ENCODE peak calls at places on chromosome 15, in six cellular contexts. V is NB4, M is HFF-Myc, I is AG09309, P is K562, Q is DND-41. O is an unnamed sample.
A peak's percentile ranks its signal among the peaks of the same experiment; 100 is the strongest.

GRCh38 chr15:48472756-48473155 is 141.5 kb downstream of the DUT start:
- DNase-seq in V (peak; percentile 7), M (no peak), I (no peak), P (no peak), Q (no peak), O (no peak)

GRCh38 chr15:65937476-65937875 is 68.2 kb downstream of the RAB11A start:
- DNase-seq in V (no peak), M (no peak), I (no peak), P (peak; percentile 13), Q (no peak), O (no peak)

GRCh38 chr15:78079296-78080087 is 2.0 kb upstream of the TBC1D2B start:
- DNase-seq in V (no peak), M (no peak), I (no peak), P (no peak), Q (no peak), O (no peak)

GRCh38 chr15:80498652-80499051 is 94.5 kb downstream of the ARNT2 start:
- DNase-seq in V (no peak), M (no peak), I (no peak), P (no peak), Q (no peak), O (no peak)

GRCh38 chr15:96768435-96768789 is 437.9 kb downstream of the NR2F2 start:
- DNase-seq in V (no peak), M (no peak), I (no peak), P (no peak), Q (no peak), O (no peak)

GRCh38 chr15:45027220-45027619 is 4.2 kb downstream of the SORD start:
- DNase-seq in V (no peak), M (no peak), I (no peak), P (peak; percentile 55), Q (no peak), O (no peak)

GRCh38 chr15:63473999-63474809 is 30.2 kb upstream of the USP3 start:
- DNase-seq in V (no peak), M (no peak), I (no peak), P (no peak), Q (no peak), O (peak; percentile 95)

GRCh38 chr15:74179983-74180688 is 6.6 kb downstream of the ISLR start:
- DNase-seq in V (no peak), M (no peak), I (no peak), P (no peak), Q (no peak), O (no peak)

GRCh38 chr15:81032355-81032754 is 31.6 kb downstream of the TLNRD1 start:
- DNase-seq in V (no peak), M (no peak), I (no peak), P (no peak), Q (no peak), O (no peak)

GRCh38 chr15:69713726-69714559 is 261.3 kb downstream of the RPLP1 start:
- DNase-seq in V (peak; percentile 44), M (no peak), I (no peak), P (no peak), Q (peak; percentile 33), O (peak; percentile 93)

GRCh38 chr15:63476229-63476632 is 28.2 kb upstream of the USP3 start:
- DNase-seq in V (no peak), M (peak; percentile 88), I (peak; percentile 77), P (no peak), Q (no peak), O (no peak)

GRCh38 chr15:91032919-91033803 is 10.8 kb upstream of the VPS33B start:
- DNase-seq in V (peak; percentile 63), M (no peak), I (no peak), P (peak; percentile 84), Q (peak; percentile 21), O (peak; percentile 66)

GRCh38 chr15:22947101-22948000 is 32.8 kb downstream of the CYFIP1 start:
- DNase-seq in V (no peak), M (no peak), I (no peak), P (no peak), Q (no peak), O (no peak)

GRCh38 chr15:46502668-46503067 is 867.8 kb downstream of the SQOR start:
- DNase-seq in V (no peak), M (no peak), I (no peak), P (no peak), Q (no peak), O (peak; percentile 27)

GRCh38 chr15:71761649-71762048 is 48.7 kb upstream of the NR2E3 start:
- DNase-seq in V (peak; percentile 11), M (peak; percentile 71), I (peak; percentile 62), P (no peak), Q (no peak), O (no peak)

GRCh38 chr15:70561885-70562284 is 201.5 kb downstream of the UACA start:
- DNase-seq in V (no peak), M (no peak), I (no peak), P (no peak), Q (no peak), O (no peak)

GRCh38 chr15:64667736-64668161 is 107.6 kb downstream of the RBPMS2 start:
- DNase-seq in V (no peak), M (no peak), I (no peak), P (no peak), Q (no peak), O (no peak)

GRCh38 chr15:39318231-39318630 is 262.6 kb upstream of the THBS1 start:
- DNase-seq in V (no peak), M (no peak), I (no peak), P (no peak), Q (no peak), O (no peak)

GRCh38 chr15:63870403-63871209 is 36.9 kb upstream of the HERC1 start:
- DNase-seq in V (peak; percentile 64), M (peak; percentile 65), I (peak; percentile 43), P (peak; percentile 63), Q (no peak), O (no peak)

GRCh38 chr15:53910852-53911251 is 67.4 kb upstream of the UNC13C start:
- DNase-seq in V (no peak), M (no peak), I (no peak), P (no peak), Q (no peak), O (no peak)

GRCh38 chr15:99015677-99016568 is 8.3 kb upstream of the PGPEP1L start:
- DNase-seq in V (peak; percentile 71), M (no peak), I (no peak), P (no peak), Q (peak; percentile 65), O (no peak)

GRCh38 chr15:80068578-80068977 is 9.1 kb downstream of the ZFAND6 start:
- DNase-seq in V (no peak), M (peak; percentile 56), I (peak; percentile 47), P (no peak), Q (no peak), O (peak; percentile 74)

GRCh38 chr15:62957130-62957529 is 85.4 kb upstream of the TPM1 start:
- DNase-seq in V (no peak), M (no peak), I (no peak), P (no peak), Q (no peak), O (no peak)

GRCh38 chr15:60390931-60391501 is 6.8 kb downstream of the ANXA2 start:
- DNase-seq in V (peak; percentile 56), M (no peak), I (no peak), P (peak; percentile 51), Q (no peak), O (no peak)
- H3K4me3 ChIP-seq in V (no peak overlapping the region), M (peak overlapping the region; percentile 32), I (peak overlapping the region; percentile 21), P (no peak overlapping the region), Q (no peak overlapping the region), O (no peak overlapping the region)

GRCh38 chr15:31970007-31970406 is 60.3 kb upstream of the CHRNA7 start:
- DNase-seq in V (no peak), M (no peak), I (no peak), P (no peak), Q (no peak), O (no peak)

DNA sequence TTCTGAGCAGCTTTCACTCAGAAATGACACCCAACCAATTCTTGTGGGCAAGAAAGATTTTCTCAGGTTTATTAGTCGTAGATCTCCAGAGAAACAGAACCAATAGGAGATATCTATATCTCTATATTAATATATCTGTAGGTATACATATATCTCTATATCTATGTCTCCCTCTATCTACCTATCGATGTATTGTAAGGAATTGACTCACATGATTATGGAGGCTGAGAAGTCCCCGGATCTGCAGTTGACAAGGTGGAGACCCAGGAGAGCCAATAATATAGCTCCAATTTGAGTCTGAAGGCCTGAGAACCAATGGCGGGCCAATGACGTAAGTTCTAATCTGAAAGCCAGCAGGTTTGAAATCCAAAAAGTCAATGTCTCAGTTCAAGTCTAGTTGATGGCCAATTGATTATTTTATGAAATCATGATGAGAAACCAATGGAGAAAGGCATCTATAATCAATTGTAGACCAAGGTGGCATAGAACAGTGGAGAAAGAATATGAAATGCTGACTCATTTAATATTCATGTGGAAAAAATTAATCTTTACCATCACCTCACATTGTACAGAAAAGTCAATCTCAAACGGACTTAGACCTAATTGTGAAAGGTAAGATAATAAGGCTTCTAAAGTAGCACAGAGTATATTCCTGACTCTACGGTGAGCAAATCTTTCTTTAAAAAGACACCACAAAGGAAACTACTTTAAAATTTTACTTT is 65.6 kb upstream of the CHRNA7 start:
- DNase-seq in V (no peak), M (no peak), I (no peak), P (no peak), Q (no peak), O (no peak)
- TF ChIP-seq CTCF in V (no peak), M (no peak), I (no peak), P (no peak), Q (no peak), O (no peak)

GRCh38 chr15:68712886-68713285 is 107.8 kb downstream of the ANP32A start:
- DNase-seq in V (no peak), M (no peak), I (no peak), P (no peak), Q (no peak), O (no peak)
- H3K4me3 ChIP-seq in V (no peak overlapping the region), M (no peak overlapping the region), I (no peak overlapping the region), P (no peak overlapping the region), Q (no peak overlapping the region), O (no peak overlapping the region)

GRCh38 chr15:55789066-55789660 is 46.2 kb upstream of the PRTG start:
- DNase-seq in V (peak; percentile 28), M (no peak), I (no peak), P (peak; percentile 67), Q (peak; percentile 36), O (peak; percentile 40)
- TF ChIP-seq CTCF in V (peak; percentile 67), M (peak; percentile 74), I (peak; percentile 65), P (peak; percentile 72), Q (peak; percentile 74), O (peak; percentile 58)

O was measured in GM12865.